ENCODE peak calls at places on chromosomes 7 and 10, in five cellular contexts. U is heart left ventricle, W is fibroblast of pulmonary artery, A is cardiac muscle cell, L is WERI-Rb-1. Q is an unnamed sample.

GRCh38 chr7:19112290-19113000 is 5.0 kb downstream of the TWIST1 start:
- DNase-seq in U (no peak), W (peak), A (peak), L (no peak), Q (no peak)

GRCh38 chr10:48254745-48255144 is 19.8 kb downstream of the FRMPD2 start:
- DNase-seq in U (no peak), W (no peak), A (no peak), L (no peak), Q (no peak)

GRCh38 chr7:128932862-128933821 is 4.6 kb upstream of the IRF5 start:
- DNase-seq in U (peak), W (no peak), A (peak), L (no peak), Q (peak)

GRCh38 chr10:22475527-22475856 is 130.2 kb downstream of the SPAG6 start:
- DNase-seq in U (no peak), W (no peak), A (no peak), L (no peak), Q (no peak)

GRCh38 chr10:6743291-6743849 is 163.3 kb upstream of the PRKCQ start:
- DNase-seq in U (no peak), W (no peak), A (no peak), L (no peak), Q (no peak)

GRCh38 chr7:4885317-4885807 is 1.8 kb upstream of the RADIL start:
- DNase-seq in U (no peak), W (no peak), A (no peak), L (no peak), Q (no peak)

GRCh38 chr7:156122752-156123354 is 310.6 kb upstream of the SHH start:
- DNase-seq in U (no peak), W (no peak), A (no peak), L (no peak), Q (no peak)

GRCh38 chr7:127437772-127438330 is 45.3 kb upstream of the ZNF800 start:
- DNase-seq in U (no peak), W (peak), A (peak), L (no peak), Q (no peak)

GRCh38 chr7:107472116-107472515 is 2.3 kb downstream of the GPR22 start:
- DNase-seq in U (no peak), W (no peak), A (no peak), L (no peak), Q (no peak)
- H3K4me3 ChIP-seq in U (peak), W (no peak), A (no peak), L (no peak), Q (no peak)

DNA sequence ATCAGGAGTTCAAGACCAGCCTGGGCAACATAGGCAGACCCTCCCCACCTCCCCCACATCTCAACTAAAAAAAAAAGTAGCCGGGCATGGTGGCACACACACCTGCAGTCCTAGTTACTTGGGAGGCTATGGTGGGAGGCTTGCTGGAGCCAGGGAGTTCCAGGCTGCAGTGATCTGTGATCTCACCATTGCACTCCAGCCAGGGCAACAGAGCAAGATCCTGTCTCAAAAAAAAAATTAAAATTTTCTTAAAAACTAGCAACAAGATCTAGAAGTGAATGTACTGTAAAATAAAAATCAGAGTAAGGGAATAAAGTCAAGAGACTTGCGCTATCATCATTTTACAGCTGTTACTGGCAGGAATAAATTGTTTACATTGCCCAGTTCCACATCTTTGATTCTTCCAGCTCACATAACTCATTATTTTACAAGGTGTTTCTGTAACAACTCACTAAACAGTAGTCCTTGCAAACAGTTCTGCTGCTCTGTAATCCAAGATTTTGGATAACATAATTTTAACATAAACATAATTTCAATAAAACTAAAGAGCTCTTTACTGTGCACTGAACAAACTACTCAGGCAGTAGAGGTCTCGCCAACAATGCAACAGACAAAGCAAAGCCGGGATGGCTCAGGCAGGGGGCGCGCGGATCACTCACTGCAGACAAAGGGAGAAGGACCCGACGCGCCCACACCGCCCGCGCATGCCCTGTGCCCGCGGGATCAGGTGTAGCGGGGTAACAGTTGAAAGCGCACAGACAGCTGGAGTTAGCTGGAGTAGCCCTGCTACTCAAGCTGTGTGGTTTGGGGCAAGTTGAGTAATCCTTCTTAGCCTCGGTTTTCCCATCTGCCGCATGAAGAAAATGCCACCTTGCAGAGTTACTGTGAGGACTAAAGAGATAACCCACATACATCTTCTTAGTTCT is 73.3 kb upstream of the NFE2L3 start:
- DNase-seq in U (peak), W (peak), A (peak), L (peak), Q (peak)
- TF ChIP-seq CTCF in U (no peak), W (peak), A (peak), L (peak), Q (peak)

GRCh38 chr7:141461924-141462323 is 89.3 kb upstream of the AGK start:
- DNase-seq in U (no peak), W (no peak), A (no peak), L (no peak), Q (no peak)
- H3K4me3 ChIP-seq in U (no peak), W (no peak), A (no peak), L (no peak), Q (no peak)

DNA sequence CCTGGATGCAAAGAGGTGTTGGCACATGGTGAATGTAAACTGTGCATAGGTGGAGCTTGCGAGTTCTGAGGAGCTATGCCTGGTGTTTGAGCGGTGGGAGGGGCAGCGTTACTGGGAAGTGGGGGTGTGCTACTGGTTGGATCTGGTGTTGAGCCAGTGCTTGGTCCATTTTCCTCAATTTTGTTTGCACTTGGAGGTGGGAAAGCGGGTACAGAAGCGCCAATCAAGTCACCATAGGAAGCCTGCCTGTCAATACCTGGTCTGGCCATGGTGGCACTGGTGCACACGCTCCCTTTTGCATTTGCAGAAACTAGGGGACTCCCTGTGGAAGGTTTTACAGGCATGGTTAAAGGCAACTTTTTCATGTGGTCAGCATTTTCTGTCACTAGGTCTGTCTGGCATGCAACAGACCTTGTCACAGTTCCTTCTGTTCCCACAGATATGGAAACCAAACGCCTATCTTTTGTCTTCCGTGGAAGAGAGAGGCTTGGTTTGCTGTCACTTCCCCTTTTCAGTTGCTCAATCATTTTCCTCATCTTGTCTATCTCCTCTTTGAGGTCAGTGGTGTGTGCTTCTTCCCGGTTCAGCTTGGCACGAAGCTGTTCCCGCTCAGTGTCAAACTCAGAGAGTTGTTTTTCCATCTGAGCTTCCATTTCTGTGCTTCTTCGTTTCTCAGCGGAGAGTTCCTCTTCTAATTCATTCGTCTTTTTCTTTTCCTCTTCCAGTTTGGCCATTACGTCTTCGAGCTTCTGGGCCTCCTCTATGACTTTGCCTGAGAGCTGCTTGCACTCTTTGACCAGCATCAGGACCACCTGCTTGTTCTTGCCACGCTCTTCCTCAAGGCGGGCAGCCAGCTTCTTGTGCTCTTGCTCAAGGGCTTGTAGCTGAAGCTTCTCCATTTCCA is 81.1 kb downstream of the CTTNBP2 start:
- DNase-seq in U (no peak), W (no peak), A (no peak), L (no peak), Q (peak)
- TF ChIP-seq CTCF in U (no peak), W (no peak), A (no peak), L (no peak), Q (peak)

GRCh38 chr10:122282253-122282671 is 11.2 kb downstream of the BTBD16 start:
- DNase-seq in U (peak), W (peak), A (peak), L (no peak), Q (no peak)
- H3K4me3 ChIP-seq in U (no peak), W (no peak), A (no peak), L (no peak), Q (no peak)

DNA sequence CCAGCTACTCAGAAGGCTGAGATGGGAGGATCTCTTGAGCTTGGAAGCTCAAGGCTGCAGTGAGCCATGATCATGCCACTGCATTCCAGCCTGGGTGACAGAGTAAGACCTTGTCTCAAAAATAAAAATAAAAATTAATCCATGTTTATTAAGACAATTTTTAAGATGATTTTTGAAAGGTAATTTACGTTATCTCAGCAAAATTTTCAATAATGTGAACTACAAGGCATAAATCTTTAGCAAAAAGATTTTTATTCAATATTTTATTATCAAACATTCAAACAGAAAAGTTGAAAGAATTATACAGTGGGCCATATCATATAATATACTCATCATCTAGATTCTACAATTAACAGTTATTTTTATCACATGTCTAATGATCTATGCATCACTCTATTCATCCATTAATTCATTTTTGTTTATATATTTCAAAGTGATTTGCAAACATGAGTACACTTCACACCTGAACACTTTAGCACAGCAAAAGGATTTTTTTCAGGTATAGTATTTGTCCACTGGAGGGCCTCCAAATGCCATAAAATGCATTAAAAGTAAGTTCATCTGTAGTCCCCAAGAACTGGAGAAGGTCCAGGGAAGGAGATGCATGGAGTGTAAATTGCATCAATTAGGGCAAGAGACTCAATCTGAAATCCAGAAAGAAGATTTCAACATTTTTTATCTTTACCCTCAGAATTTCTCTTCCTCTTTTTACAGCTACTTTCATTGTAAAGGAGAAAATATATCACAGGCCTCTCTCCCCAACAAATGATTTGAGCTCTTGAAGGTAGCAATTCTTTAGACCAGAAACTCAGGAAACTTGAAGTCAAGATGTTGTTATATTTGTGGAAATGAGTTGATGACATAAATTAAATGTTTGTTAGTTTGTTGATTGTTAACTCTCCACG is 38.6 kb upstream of the RSBN1L start:
- DNase-seq in U (no peak), W (peak), A (peak), L (no peak), Q (peak)
- TF ChIP-seq CTCF in U (peak), W (peak), A (peak), L (peak), Q (peak)

DNA sequence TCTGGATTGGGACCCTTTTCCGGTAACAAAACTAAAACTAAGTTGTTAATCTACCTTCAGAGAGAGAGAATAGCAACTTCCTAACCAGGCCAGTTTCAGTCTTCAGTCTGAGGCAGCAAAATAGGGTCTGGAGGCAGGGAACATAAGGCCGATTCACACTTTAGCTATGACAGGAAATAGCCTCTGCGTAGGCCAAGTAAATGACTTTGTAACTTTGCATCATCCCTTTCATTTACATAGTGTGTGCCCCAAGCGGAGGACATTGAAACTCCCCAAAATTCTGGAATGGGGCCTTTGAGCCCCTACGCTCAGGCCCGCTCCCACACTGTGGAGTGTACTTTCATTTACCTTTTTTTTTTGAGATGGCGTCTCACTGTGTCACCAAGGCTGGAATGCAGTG is 1.7 kb upstream of the UPP1 start:
- DNase-seq in U (no peak), W (peak), A (peak), L (no peak), Q (peak)
- H3K4me3 ChIP-seq in U (no peak), W (no peak), A (no peak), L (no peak), Q (peak)